ENCODE peak calls at places on chromosome 17, in nine cellular contexts. N is cardiac muscle cell, M is stomach, J is ascending aorta, H is fibroblast of lung, K is mucosa of descending colon, F is right lobe of liver, S is OCI-LY7, B is endothelial cell of umbilical vein. C is an unnamed sample.

GRCh38 chr17:28328325-28328724 is 6.9 kb downstream of the IFT20 start:
- DNase-seq in N (no peak), M (peak; percentile 14), J (no peak), H (no peak), K (no peak), F (no peak), S (no peak), B (no peak), C (no peak)

GRCh38 chr17:34081269-34081668 is 173.8 kb upstream of the CCL2 start:
- DNase-seq in N (peak; percentile 14), M (no peak), J (no peak), H (no peak), K (peak; percentile 2), F (no peak), S (peak; percentile 16), B (no peak), C (no peak)

GRCh38 chr17:14144513-14144912 is 75.2 kb downstream of the COX10 start:
- DNase-seq in N (no peak), M (no peak), J (no peak), H (peak; percentile 10), K (no peak), F (no peak), S (no peak), B (no peak), C (no peak)

GRCh38 chr17:80997471-80998387 is 6.1 kb downstream of the CHMP6 start:
- DNase-seq in N (no peak), M (no peak), J (no peak), H (peak; percentile 71), K (no peak), F (no peak), S (no peak), B (no peak), C (no peak)

GRCh38 chr17:15233022-15233805 is 31.9 kb downstream of the PMP22 start:
- DNase-seq in N (no peak), M (no peak), J (no peak), H (peak; percentile 50), K (no peak), F (no peak), S (peak; percentile 13), B (peak; percentile 6), C (peak; percentile 31)

GRCh38 chr17:49817993-49818392 is 29.5 kb downstream of the KAT7 start:
- DNase-seq in N (no peak), M (no peak), J (no peak), H (no peak), K (no peak), F (no peak), S (no peak), B (no peak), C (no peak)

GRCh38 chr17:17235212-17236174 is 1.5 kb downstream of the FLCN start:
- DNase-seq in N (peak; percentile 13), M (no peak), J (no peak), H (peak; percentile 73), K (peak; percentile 8), F (no peak), S (no peak), B (peak; percentile 36), C (no peak)

GRCh38 chr17:81466564-81467472 is 45.8 kb downstream of the ACTG1 start:
- DNase-seq in N (no peak), M (no peak), J (no peak), H (no peak), K (no peak), F (no peak), S (no peak), B (no peak), C (no peak)

GRCh38 chr17:46063239-46063638 is 64.2 kb downstream of the STH start:
- DNase-seq in N (no peak), M (no peak), J (no peak), H (peak; percentile 87), K (no peak), F (no peak), S (no peak), B (no peak), C (no peak)

GRCh38 chr17:60006160-60006559 is 41.6 kb upstream of the RNFT1 start:
- DNase-seq in N (no peak), M (no peak), J (no peak), H (no peak), K (no peak), F (no peak), S (no peak), B (no peak), C (no peak)

GRCh38 chr17:18992454-18993130 is 12.0 kb downstream of the FAM83G start:
- DNase-seq in N (no peak), M (no peak), J (no peak), H (no peak), K (no peak), F (no peak), S (peak; percentile 68), B (no peak), C (no peak)

GRCh38 chr17:44848961-44849489 is 1.3 kb downstream of the HIGD1B start:
- DNase-seq in N (no peak), M (no peak), J (no peak), H (no peak), K (no peak), F (no peak), S (no peak), B (no peak), C (no peak)

GRCh38 chr17:2940352-2940751 is 123.1 kb downstream of the OR1D5 start:
- DNase-seq in N (peak; percentile 65), M (peak; percentile 79), J (no peak), H (no peak), K (no peak), F (no peak), S (no peak), B (no peak), C (no peak)

GRCh38 chr17:37220609-37220953 is 155.2 kb upstream of the C17orf78 start:
- DNase-seq in N (peak; percentile 38), M (no peak), J (no peak), H (no peak), K (peak; percentile 17), F (no peak), S (peak; percentile 25), B (peak; percentile 49), C (no peak)

GRCh38 chr17:1229354-1229890 is 40.8 kb upstream of the BHLHA9 start:
- DNase-seq in N (peak; percentile 34), M (peak; percentile 71), J (peak; percentile 39), H (no peak), K (peak; percentile 88), F (peak; percentile 71), S (peak; percentile 85), B (no peak), C (no peak)

DNA sequence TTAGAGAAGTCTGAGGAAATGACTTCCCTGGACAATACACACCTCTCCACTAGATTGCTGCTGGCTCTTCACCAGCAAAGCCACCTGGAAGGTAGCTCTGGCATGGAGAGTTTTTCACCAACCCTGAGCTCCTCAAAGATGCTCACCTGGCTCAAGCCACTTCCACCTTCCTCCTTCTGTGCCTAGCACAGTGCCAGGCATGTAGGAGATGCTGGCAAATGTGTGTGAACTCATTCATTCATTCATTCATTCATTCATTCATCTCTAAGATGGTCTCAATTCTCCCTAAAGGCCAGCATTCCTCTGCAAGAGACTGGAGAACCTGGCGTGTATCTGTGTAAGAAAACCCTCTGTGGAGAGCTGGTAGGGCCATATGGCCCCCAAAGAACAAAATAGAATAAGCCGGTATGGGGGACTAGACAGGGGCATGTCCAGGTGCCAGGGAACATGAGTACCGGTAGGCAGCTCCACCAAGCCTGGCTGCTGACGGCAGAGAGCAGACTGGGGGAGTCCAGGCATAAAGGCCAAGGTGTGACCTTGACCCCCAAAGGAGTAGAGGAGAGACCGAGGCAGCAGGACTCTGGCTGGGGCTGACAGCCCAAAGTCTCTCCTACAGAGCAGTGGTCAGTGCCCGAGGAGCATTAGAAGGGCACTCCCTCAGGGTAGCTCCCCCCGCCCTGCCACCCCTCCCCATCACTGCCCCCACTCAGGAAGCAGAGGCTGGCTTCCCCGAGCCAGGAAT is 132.2 kb upstream of the TNRC6C start:
- DNase-seq in N (no peak), M (no peak), J (no peak), H (no peak), K (no peak), F (peak; percentile 2), S (no peak), B (no peak), C (no peak)
- TF ChIP-seq CTCF in N (no peak), M (no peak), J (no peak), H (no peak), K (no peak), F (no peak), S (no peak), B (no peak), C (no peak)

GRCh38 chr17:82840431-82840831 is 609 bp upstream of the ZNF750 start:
- DNase-seq in N (no peak), M (no peak), J (no peak), H (no peak), K (no peak), F (peak; percentile 14), S (no peak), B (no peak), C (no peak)

GRCh38 chr17:82836823-82837357 is 2.9 kb downstream of the ZNF750 start:
- DNase-seq in N (no peak), M (no peak), J (no peak), H (no peak), K (peak; percentile 37), F (peak; percentile 13), S (no peak), B (no peak), C (no peak)

GRCh38 chr17:82837586-82838320 is 2.1 kb downstream of the ZNF750 start:
- DNase-seq in N (no peak), M (no peak), J (no peak), H (no peak), K (peak; percentile 65), F (peak; percentile 15), S (no peak), B (no peak), C (no peak)

GRCh38 chr17:82839617-82840292 is at the start of gene ZNF750:
- DNase-seq in N (no peak), M (no peak), J (no peak), H (no peak), K (no peak), F (peak; percentile 8), S (no peak), B (no peak), C (no peak)

GRCh38 chr17:82838386-82839063 is 1.3 kb downstream of the ZNF750 start:
- DNase-seq in N (no peak), M (no peak), J (no peak), H (no peak), K (peak; percentile 81), F (peak; percentile 81), S (no peak), B (no peak), C (no peak)
- H3K4me3 ChIP-seq in N (no peak overlapping the region), M (no peak overlapping the region), J (no peak overlapping the region), H (no peak overlapping the region), K (no peak overlapping the region), F (no peak overlapping the region), S (no peak overlapping the region), B (no peak overlapping the region), C (no peak overlapping the region)

GRCh38 chr17:78986048-78986648 is 6.4 kb upstream of the LGALS3BP start:
- DNase-seq in N (no peak), M (peak; percentile 68), J (no peak), H (peak; percentile 27), K (peak; percentile 67), F (no peak), S (peak; percentile 47), B (peak; percentile 60), C (no peak)
- TF ChIP-seq CTCF in N (peak; percentile 54), M (no peak), J (peak; percentile 45), H (peak; percentile 9), K (no peak), F (peak; percentile 20), S (peak; percentile 64), B (peak; percentile 12), C (no peak)

DNA sequence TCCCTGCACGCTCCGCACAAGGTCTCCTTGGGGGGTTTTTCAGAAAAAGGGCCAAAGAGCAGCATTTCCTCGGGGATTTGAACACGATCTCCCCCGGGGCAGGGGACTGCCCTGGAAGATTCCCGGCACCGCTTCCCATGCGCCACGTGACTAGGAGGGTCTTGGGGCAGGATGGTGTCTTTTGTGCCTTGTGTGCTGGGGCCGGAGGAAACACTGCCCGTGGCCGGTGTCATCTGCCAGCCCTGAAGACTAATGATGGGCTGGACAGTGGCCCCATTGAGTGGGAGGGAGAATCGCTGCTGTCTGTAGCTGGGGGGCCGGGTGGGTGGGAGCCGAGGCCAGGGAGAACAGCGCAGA is 315.1 kb downstream of the SEC14L1 start:
- DNase-seq in N (no peak), M (no peak), J (no peak), H (no peak), K (no peak), F (no peak), S (no peak), B (no peak), C (no peak)
- H3K4me3 ChIP-seq in N (no peak overlapping the region), M (no peak overlapping the region), J (no peak overlapping the region), H (no peak overlapping the region), K (no peak overlapping the region), F (no peak overlapping the region), S (peak overlapping the region; percentile 76), B (no peak overlapping the region), C (no peak overlapping the region)